ENCODE peak calls at places on chromosomes 16 and 17, in six cellular contexts. O is A549, H is WTC11, W is ovary, F is tibial nerve, X is heart left ventricle. Q is an unnamed sample.

GRCh38 chr16:86285938-86286921 is 224.1 kb upstream of the FOXF1 start:
- DNase-seq in O (no peak), H (no peak), W (no peak), F (no peak), X (no peak), Q (no peak)

GRCh38 chr16:14354561-14355351 is 275.3 kb downstream of the PARN start:
- DNase-seq in O (peak; percentile 49), H (no peak), W (no peak), F (no peak), X (no peak), Q (no peak)

GRCh38 chr16:89144681-89145080 is 26.9 kb upstream of the CDH15 start:
- DNase-seq in O (no peak), H (no peak), W (peak; percentile 14), F (no peak), X (no peak), Q (no peak)

GRCh38 chr17:58531661-58532554 is 17.5 kb upstream of the MTMR4 start:
- DNase-seq in O (no peak), H (peak; percentile 70), W (peak; percentile 77), F (no peak), X (peak; percentile 76), Q (peak; percentile 57)

GRCh38 chr17:7834554-7834890 is 505 bp downstream of the KDM6B start:
- DNase-seq in O (peak; percentile 76), H (no peak), W (peak; percentile 86), F (peak; percentile 63), X (peak; percentile 77), Q (no peak)

GRCh38 chr17:77591231-77591785 is 367.2 kb upstream of the TNRC6C start:
- DNase-seq in O (no peak), H (no peak), W (no peak), F (no peak), X (no peak), Q (no peak)

GRCh38 chr17:4560837-4561241 is 462 bp upstream of the GGT6 start:
- DNase-seq in O (no peak), H (peak; percentile 38), W (peak; percentile 72), F (no peak), X (peak; percentile 14), Q (no peak)

GRCh38 chr17:65952586-65952985 is 239.3 kb downstream of the CEP112 start:
- DNase-seq in O (no peak), H (no peak), W (no peak), F (no peak), X (no peak), Q (no peak)

GRCh38 chr16:66147338-66147737 is 219.2 kb upstream of the CDH5 start:
- DNase-seq in O (no peak), H (no peak), W (no peak), F (no peak), X (no peak), Q (no peak)

GRCh38 chr17:29504711-29505110 is 62.1 kb downstream of the ABHD15 start:
- DNase-seq in O (no peak), H (no peak), W (no peak), F (no peak), X (no peak), Q (no peak)

GRCh38 chr16:67115649-67116048 is 5.9 kb downstream of the PHAF1 start:
- DNase-seq in O (peak; percentile 58), H (no peak), W (no peak), F (no peak), X (no peak), Q (no peak)

GRCh38 chr16:83211711-83212110 is 584.9 kb downstream of the CDH13 start:
- DNase-seq in O (no peak), H (no peak), W (no peak), F (no peak), X (no peak), Q (no peak)

GRCh38 chr16:6977906-6978305 is 354.7 kb upstream of the RBFOX1 start:
- DNase-seq in O (no peak), H (no peak), W (no peak), F (no peak), X (no peak), Q (no peak)

GRCh38 chr17:31508310-31509094 is 117.0 kb downstream of the RAB11FIP4 start:
- DNase-seq in O (peak; percentile 41), H (peak; percentile 40), W (no peak), F (no peak), X (no peak), Q (no peak)

GRCh38 chr17:29021251-29021650 is 15.4 kb upstream of the SEZ6 start:
- DNase-seq in O (no peak), H (no peak), W (no peak), F (no peak), X (no peak), Q (no peak)

GRCh38 chr16:89210904-89211515 is 6.5 kb upstream of the ZNF778 start:
- DNase-seq in O (no peak), H (no peak), W (peak; percentile 19), F (no peak), X (no peak), Q (no peak)

GRCh38 chr16:11133344-11133921 is 122.6 kb downstream of the SOCS1 start:
- DNase-seq in O (no peak), H (no peak), W (peak; percentile 61), F (peak; percentile 79), X (peak; percentile 90), Q (no peak)

GRCh38 chr16:10684541-10685151 is 10.1 kb downstream of the TEKT5 start:
- DNase-seq in O (no peak), H (no peak), W (no peak), F (no peak), X (no peak), Q (no peak)

DNA sequence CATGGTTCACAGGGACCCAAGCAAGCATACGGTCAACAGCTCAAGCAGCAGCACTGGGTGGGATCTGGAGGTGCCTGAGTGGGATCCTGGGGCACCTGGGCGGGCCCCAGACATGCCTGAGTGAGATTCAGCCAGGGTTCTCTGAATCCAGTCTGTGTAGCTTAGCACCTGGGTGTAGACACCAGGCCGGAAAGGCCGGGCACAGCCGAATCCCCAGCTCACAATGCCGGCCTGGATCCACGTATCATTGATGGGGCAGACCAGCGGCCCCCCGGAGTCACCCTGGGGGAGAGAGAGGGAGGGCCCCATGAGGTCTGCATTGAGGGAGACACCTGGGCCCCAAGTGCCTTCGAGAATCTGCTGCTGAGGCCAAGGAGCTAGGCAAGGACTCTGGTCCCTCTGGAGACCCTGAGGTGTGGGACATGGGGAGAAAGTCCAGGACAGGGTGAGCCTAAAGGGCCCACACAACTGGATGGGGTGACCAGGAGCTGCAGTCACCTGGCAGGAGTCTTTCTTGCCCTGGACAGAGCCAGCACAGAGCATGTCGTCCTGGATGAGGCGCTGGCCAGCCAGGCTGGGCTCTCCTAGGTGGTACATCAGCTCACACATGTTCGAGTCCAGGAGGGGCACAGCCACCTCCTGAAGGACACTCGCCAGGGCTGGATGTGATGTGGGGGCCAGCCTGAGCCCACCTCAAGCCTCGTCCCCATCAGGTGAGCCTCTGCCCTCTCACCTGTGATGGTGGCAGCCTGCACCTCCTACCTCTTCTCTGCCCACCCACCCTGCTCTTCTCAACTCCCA is 9.7 kb downstream of the ZG16B start:
- DNase-seq in O (no peak), H (no peak), W (no peak), F (no peak), X (no peak), Q (no peak)
- TF ChIP-seq CTCF in O (no peak), H (no peak), W (no peak), F (no peak), X (no peak), Q (no peak)

DNA sequence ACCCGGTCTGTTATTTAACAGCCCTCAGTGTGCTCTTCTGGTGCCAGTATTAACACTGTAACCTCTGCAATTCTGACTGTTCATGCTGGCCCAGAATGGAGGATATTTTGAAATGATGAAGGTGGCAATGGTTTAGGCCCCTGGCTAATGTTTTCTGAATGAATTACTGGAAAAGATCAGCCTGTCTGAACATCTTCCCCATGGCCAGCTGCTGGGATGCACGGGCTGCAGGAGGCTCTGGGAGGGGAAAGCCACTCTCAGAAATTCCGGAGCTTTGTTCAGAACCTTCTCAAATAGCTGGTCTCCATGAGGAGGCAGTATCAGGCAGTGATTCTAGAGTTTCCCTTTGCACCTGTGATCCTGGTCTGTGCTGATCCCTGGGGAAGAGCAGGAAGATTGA is 5.0 kb downstream of the SLC6A2 start:
- DNase-seq in O (no peak), H (no peak), W (no peak), F (no peak), X (no peak), Q (no peak)
- TF ChIP-seq CTCF in O (no peak), H (no peak), W (no peak), F (no peak), X (no peak), Q (no peak)

DNA sequence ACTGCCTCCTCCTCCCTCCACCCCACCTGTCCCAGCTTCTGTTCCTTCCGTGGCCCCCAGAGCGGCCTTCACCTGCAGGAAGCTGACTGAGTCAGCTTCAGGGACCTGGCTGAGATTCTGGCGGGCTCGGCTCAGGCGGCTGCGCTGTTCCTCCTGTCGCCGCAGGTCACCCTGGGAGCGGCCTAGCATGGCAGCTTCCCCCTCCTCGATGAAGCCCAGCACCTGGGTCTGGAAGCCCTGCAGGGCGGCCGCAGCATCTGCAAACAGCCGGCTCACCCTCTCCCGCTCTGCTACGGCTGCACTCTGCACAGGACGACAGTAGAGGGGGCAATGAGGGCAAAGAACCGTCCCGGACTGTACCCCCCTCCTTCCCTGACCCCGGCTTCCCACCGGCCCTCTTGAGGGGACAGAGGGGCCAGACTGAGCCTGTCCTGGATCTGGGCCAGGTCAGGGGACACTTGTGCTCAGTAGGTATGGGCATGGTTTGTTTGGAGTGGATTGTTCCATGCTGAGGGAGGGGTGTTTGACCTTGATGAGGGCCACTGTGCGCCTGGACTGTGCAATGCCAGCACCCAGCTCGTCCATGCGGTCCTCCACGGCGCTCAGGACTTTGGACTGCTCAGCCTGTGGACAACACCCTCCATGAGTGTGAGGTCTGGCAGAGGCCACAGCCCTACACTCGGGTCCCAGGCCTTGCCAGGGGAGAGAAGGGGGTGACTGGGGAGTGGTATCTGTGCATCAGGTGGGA is 2.0 kb downstream of the TRIM47 start:
- DNase-seq in O (peak; percentile 74), H (peak; percentile 71), W (no peak), F (no peak), X (no peak), Q (peak; percentile 37)
- TF ChIP-seq CTCF in O (peak; percentile 24), H (no peak), W (no peak), F (peak; percentile 14), X (peak; percentile 11), Q (no peak)

GRCh38 chr17:309361-309888 is 43.2 kb downstream of the RPH3AL start:
- DNase-seq in O (peak; percentile 57), H (peak; percentile 73), W (no peak), F (no peak), X (peak; percentile 26), Q (peak; percentile 67)
- TF ChIP-seq CTCF in O (peak; percentile 34), H (peak; percentile 94), W (no peak), F (no peak), X (peak; percentile 62), Q (peak; percentile 98)

GRCh38 chr17:42096360-42097111 is 1.7 kb downstream of the ZNF385C start:
- DNase-seq in O (no peak), H (no peak), W (no peak), F (no peak), X (no peak), Q (no peak)
- TF ChIP-seq CTCF in O (no peak), H (no peak), W (no peak), F (no peak), X (no peak), Q (no peak)

GRCh38 chr16:3030128-3030871 is 6.4 kb downstream of the BICDL2 start:
- DNase-seq in O (no peak), H (no peak), W (no peak), F (no peak), X (no peak), Q (no peak)
- TF ChIP-seq CTCF in O (no peak), H (no peak), W (no peak), F (no peak), X (no peak), Q (no peak)

GRCh38 chr17:79842656-79843474 is 3.6 kb upstream of the CBX4 start:
- DNase-seq in O (no peak), H (peak; percentile 22), W (peak; percentile 66), F (no peak), X (no peak), Q (no peak)
- TF ChIP-seq CTCF in O (no peak), H (no peak), W (peak; percentile 36), F (no peak), X (no peak), Q (no peak)

GRCh38 chr16:81673432-81673831 is 105.7 kb upstream of the PLCG2 start:
- DNase-seq in O (no peak), H (no peak), W (no peak), F (no peak), X (no peak), Q (no peak)
- TF ChIP-seq CTCF in O (no peak), H (no peak), W (no peak), F (no peak), X (no peak), Q (no peak)

Q was measured in endothelial cell.